ENCODE peak calls at places on chromosomes 7 and 10, in eight cellular contexts. B, I, K, G, X, W, V and Q are unnamed samples.

GRCh38 chr7:128931186-128931798 is 6.4 kb upstream of the IRF5 start:
- DNase-seq in B (no peak), I (no peak), K (no peak), G (no peak), X (no peak), W (no peak), V (no peak), Q (no peak)

GRCh38 chr10:72107325-72108003 is 19.1 kb upstream of the SPOCK2 start:
- DNase-seq in B (no peak), I (no peak), K (no peak), G (no peak), X (no peak), W (no peak), V (no peak), Q (no peak)

GRCh38 chr7:124399941-124400340 is 365.7 kb downstream of the GPR37 start:
- DNase-seq in B (no peak), I (no peak), K (no peak), G (no peak), X (no peak), W (no peak), V (no peak), Q (no peak)

GRCh38 chr10:9215121-9215520 is 1160.6 kb downstream of the GATA3 start:
- DNase-seq in B (no peak), I (no peak), K (no peak), G (no peak), X (no peak), W (no peak), V (no peak), Q (no peak)

GRCh38 chr10:1036341-1036791 is 10.7 kb upstream of the IDI2 start:
- DNase-seq in B (no peak), I (no peak), K (no peak), G (no peak), X (no peak), W (no peak), V (peak), Q (no peak)

GRCh38 chr7:26691886-26692285 is 172.5 kb downstream of the SKAP2 start:
- DNase-seq in B (no peak), I (no peak), K (no peak), G (no peak), X (no peak), W (no peak), V (no peak), Q (no peak)

GRCh38 chr10:79488303-79488702 is 24.0 kb upstream of the EIF5AL1 start:
- DNase-seq in B (peak), I (peak), K (peak), G (peak), X (no peak), W (peak), V (peak), Q (no peak)

GRCh38 chr10:63537511-63537910 is 16.3 kb downstream of the REEP3 start:
- DNase-seq in B (no peak), I (no peak), K (no peak), G (no peak), X (no peak), W (no peak), V (no peak), Q (no peak)

GRCh38 chr10:43202657-43203490 is 64.0 kb downstream of the RASGEF1A start:
- DNase-seq in B (peak), I (peak), K (peak), G (peak), X (peak), W (peak), V (no peak), Q (no peak)

GRCh38 chr7:81753392-81753791 is 16.5 kb downstream of the HGF start:
- DNase-seq in B (no peak), I (no peak), K (no peak), G (no peak), X (no peak), W (no peak), V (no peak), Q (no peak)

GRCh38 chr7:25779002-25779546 is 372.9 kb upstream of the NFE2L3 start:
- DNase-seq in B (no peak), I (no peak), K (no peak), G (no peak), X (no peak), W (no peak), V (no peak), Q (no peak)

GRCh38 chr7:2596636-2597635 is 34.9 kb upstream of the TTYH3 start:
- DNase-seq in B (no peak), I (no peak), K (no peak), G (no peak), X (no peak), W (no peak), V (no peak), Q (no peak)

GRCh38 chr10:100934084-100934659 is 21.4 kb downstream of the SLF2 start:
- DNase-seq in B (no peak), I (no peak), K (no peak), G (no peak), X (no peak), W (no peak), V (peak), Q (no peak)

GRCh38 chr7:151631149-151631967 is 111.7 kb upstream of the RHEB start:
- DNase-seq in B (no peak), I (no peak), K (no peak), G (no peak), X (no peak), W (peak), V (peak), Q (no peak)

DNA sequence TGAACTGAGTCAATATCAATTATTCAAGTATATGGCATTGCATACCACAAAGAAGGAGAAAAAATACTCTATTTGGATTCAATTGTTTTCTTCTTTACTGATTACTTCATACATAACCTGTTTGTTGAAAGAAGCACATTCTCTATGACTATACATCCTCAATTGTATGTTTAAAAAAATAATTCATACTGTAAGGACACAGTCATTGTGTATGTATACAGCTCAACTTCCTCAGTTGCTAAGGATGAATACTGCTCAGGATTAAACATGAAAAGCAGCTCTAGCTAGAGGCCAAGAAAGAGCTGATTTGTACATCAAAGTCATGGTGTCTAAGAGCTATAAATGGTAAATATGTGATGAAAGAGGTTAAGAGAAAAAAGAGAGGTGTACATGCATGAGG is 15.8 kb upstream of the BPGM start:
- DNase-seq in B (no peak), I (no peak), K (no peak), G (no peak), X (no peak), W (no peak), V (no peak), Q (no peak)
- TF ChIP-seq CTCF in B (no peak), I (no peak), K (no peak), G (no peak), X (no peak), W (no peak), V (no peak), Q (no peak)

GRCh38 chr7:1457949-1458675 is 1.2 kb downstream of the MICALL2 start:
- DNase-seq in B (no peak), I (no peak), K (no peak), G (no peak), X (no peak), W (no peak), V (peak), Q (no peak)

GRCh38 chr7:1455241-1455939 is 3.9 kb downstream of the MICALL2 start:
- DNase-seq in B (no peak), I (peak), K (no peak), G (peak), X (no peak), W (peak), V (no peak), Q (no peak)

GRCh38 chr7:1458676-1459511 is at the start of gene MICALL2:
- DNase-seq in B (peak), I (peak), K (peak), G (peak), X (no peak), W (peak), V (peak), Q (no peak)

GRCh38 chr7:1455955-1456354 is 3.3 kb downstream of the MICALL2 start:
- DNase-seq in B (no peak), I (no peak), K (no peak), G (no peak), X (no peak), W (no peak), V (no peak), Q (no peak)

GRCh38 chr7:1457059-1457948 is 2.0 kb downstream of the MICALL2 start:
- DNase-seq in B (no peak), I (no peak), K (no peak), G (no peak), X (no peak), W (peak), V (no peak), Q (no peak)
- H3K4me3 ChIP-seq in B (no peak), I (peak), K (peak), G (no peak), X (no peak), W (peak), V (peak), Q (no peak)

GRCh38 chr7:33261585-33261984 is 132.2 kb downstream of the BBS9 start:
- DNase-seq in B (no peak), I (no peak), K (no peak), G (no peak), X (no peak), W (no peak), V (peak), Q (no peak)
- TF ChIP-seq CTCF in B (no peak), I (no peak), K (no peak), G (no peak), X (no peak), W (no peak), V (no peak), Q (no peak)

DNA sequence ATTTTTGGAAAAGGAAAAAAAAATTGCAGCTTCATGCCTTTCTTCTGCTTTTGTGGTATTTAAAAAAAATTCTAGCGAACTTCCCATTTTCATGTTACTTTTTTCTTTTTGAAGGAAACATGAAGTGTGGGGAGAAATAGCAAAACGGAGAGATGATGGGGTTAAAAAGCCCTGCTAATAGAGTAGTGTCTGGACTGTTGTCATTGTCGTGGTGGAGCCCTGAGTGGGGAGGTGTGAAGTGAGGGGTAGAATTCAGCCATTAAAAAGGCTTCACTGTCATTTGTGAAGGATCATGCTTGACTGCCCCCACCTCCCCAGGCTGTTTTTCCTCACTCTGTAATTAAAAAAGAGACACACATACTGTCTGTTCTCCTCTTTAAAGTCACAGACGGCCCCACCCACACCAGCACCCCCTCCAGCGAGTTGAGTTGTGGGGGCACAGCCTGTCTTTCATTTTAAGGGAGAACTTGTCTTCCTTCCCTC is 272.5 kb downstream of the CREB5 start:
- DNase-seq in B (no peak), I (no peak), K (no peak), G (no peak), X (no peak), W (no peak), V (no peak), Q (no peak)
- H3K4me3 ChIP-seq in B (no peak), I (no peak), K (peak), G (no peak), X (no peak), W (no peak), V (no peak), Q (no peak)

GRCh38 chr7:36155811-36156361 is 2.8 kb downstream of the EEPD1 start:
- DNase-seq in B (peak), I (peak), K (peak), G (no peak), X (no peak), W (peak), V (peak), Q (no peak)

GRCh38 chr7:36151921-36152755 is 916 bp upstream of the EEPD1 start:
- DNase-seq in B (no peak), I (no peak), K (no peak), G (no peak), X (no peak), W (no peak), V (no peak), Q (no peak)

GRCh38 chr7:36154255-36155212 is 1.5 kb downstream of the EEPD1 start:
- DNase-seq in B (no peak), I (no peak), K (no peak), G (no peak), X (no peak), W (no peak), V (no peak), Q (no peak)

GRCh38 chr7:36153571-36154097 is 580 bp downstream of the EEPD1 start:
- DNase-seq in B (no peak), I (no peak), K (no peak), G (peak), X (peak), W (peak), V (no peak), Q (no peak)

GRCh38 chr7:36152756-36153570 is at the start of gene EEPD1:
- DNase-seq in B (peak), I (peak), K (peak), G (peak), X (peak), W (peak), V (peak), Q (peak)
- TF ChIP-seq CTCF in B (no peak), I (no peak), K (no peak), G (no peak), X (no peak), W (no peak), V (no peak), Q (no peak)

GRCh38 chr10:5461914-5462840 is 37.2 kb downstream of the CALML5 start:
- DNase-seq in B (no peak), I (no peak), K (no peak), G (no peak), X (no peak), W (peak), V (peak), Q (no peak)
- H3K4me3 ChIP-seq in B (no peak), I (no peak), K (no peak), G (no peak), X (no peak), W (no peak), V (no peak), Q (no peak)

GRCh38 chr7:120979765-120980499 is 8.6 kb upstream of the CPED1 start:
- DNase-seq in B (no peak), I (no peak), K (no peak), G (no peak), X (no peak), W (no peak), V (no peak), Q (no peak)

GRCh38 chr7:120985130-120985758 is 3.3 kb upstream of the CPED1 start:
- DNase-seq in B (no peak), I (no peak), K (no peak), G (no peak), X (no peak), W (no peak), V (no peak), Q (no peak)

GRCh38 chr7:120984406-120984805 is 4.1 kb upstream of the CPED1 start:
- DNase-seq in B (no peak), I (no peak), K (no peak), G (no peak), X (no peak), W (no peak), V (no peak), Q (no peak)

GRCh38 chr7:120981117-120981516 is 7.4 kb upstream of the CPED1 start:
- DNase-seq in B (no peak), I (no peak), K (no peak), G (no peak), X (no peak), W (no peak), V (no peak), Q (no peak)

DNA sequence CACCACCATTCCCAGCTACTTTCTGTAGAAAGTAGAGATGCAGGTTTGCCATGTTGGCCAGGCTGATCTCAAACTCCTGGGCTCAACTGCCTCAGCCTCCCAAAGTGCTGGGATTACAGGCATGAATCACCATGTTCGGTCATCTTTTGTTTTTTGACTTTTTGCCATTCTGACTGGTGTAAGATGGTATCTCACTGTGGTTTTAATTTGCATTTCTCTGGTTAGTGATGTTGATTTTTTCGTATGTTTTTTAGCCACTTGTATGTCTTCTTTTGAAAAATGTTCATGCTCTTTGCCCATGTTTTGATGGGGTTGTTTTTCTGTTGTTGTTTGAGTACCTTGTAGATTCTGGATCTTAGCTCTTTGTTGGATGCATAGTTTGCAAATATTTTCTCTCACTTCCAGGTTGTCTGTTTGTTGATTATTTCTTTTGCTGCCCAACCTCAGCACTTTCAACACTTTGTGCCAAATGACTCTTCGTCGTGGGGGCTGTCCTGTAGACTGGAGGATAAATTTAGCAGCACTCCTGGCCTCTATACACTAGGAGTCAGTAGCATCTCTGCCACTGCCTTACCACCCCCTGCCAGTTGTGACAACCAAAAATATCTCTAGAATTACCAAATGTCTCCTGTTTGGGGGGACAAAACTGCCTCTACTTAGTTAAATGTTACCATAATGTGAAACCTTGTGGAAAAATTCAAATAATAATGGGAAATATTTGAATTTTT is 6.5 kb upstream of the CPED1 start:
- DNase-seq in B (no peak), I (no peak), K (no peak), G (no peak), X (no peak), W (no peak), V (peak), Q (no peak)
- TF ChIP-seq CTCF in B (no peak), I (no peak), K (no peak), G (no peak), X (no peak), W (no peak), V (peak), Q (no peak)

GRCh38 chr10:48398261-48398660 is 91.8 kb downstream of the MAPK8 start:
- DNase-seq in B (no peak), I (no peak), K (no peak), G (no peak), X (no peak), W (no peak), V (no peak), Q (no peak)

GRCh38 chr10:48399056-48399541 is 92.6 kb downstream of the MAPK8 start:
- DNase-seq in B (no peak), I (no peak), K (no peak), G (no peak), X (no peak), W (no peak), V (no peak), Q (no peak)

GRCh38 chr10:48400850-48401220 is 94.4 kb downstream of the MAPK8 start:
- DNase-seq in B (no peak), I (no peak), K (no peak), G (no peak), X (no peak), W (no peak), V (no peak), Q (no peak)

GRCh38 chr10:48399551-48399950 is 93.1 kb downstream of the MAPK8 start:
- DNase-seq in B (no peak), I (no peak), K (no peak), G (no peak), X (no peak), W (no peak), V (no peak), Q (no peak)

GRCh38 chr10:48400129-48400849 is 93.8 kb downstream of the MAPK8 start:
- DNase-seq in B (no peak), I (no peak), K (no peak), G (no peak), X (no peak), W (no peak), V (peak), Q (no peak)
- H3K4me3 ChIP-seq in B (no peak), I (no peak), K (no peak), G (no peak), X (no peak), W (no peak), V (no peak), Q (no peak)